ENCODE peak calls at places on chromosomes 16 and 17, in five cellular contexts. One of them, this sample, is unnamed.

GRCh38 chr16:88317619-88317977 is 65.2 kb upstream of the ZNF469 start:
- DNase-seq in heart left ventricle: peak
- DNase-seq in transverse colon: no peak
- DNase-seq in A549: no peak
- DNase-seq in breast epithelium: no peak
- DNase-seq in this sample: peak

GRCh38 chr16:88132836-88133506 is 181.7 kb downstream of the BANP start:
- DNase-seq in heart left ventricle: peak
- DNase-seq in transverse colon: no peak
- DNase-seq in A549: no peak
- DNase-seq in breast epithelium: no peak
- DNase-seq in this sample: no peak

GRCh38 chr17:50465171-50465570 is 3.5 kb downstream of the CHAD start:
- DNase-seq in heart left ventricle: no peak
- DNase-seq in transverse colon: no peak
- DNase-seq in A549: no peak
- DNase-seq in breast epithelium: no peak
- DNase-seq in this sample: peak

GRCh38 chr16:69049146-69049545 is 56.3 kb upstream of the HAS3 start:
- DNase-seq in heart left ventricle: no peak
- DNase-seq in transverse colon: no peak
- DNase-seq in A549: peak
- DNase-seq in breast epithelium: no peak
- DNase-seq in this sample: no peak

GRCh38 chr17:35011671-35012216 is 31.4 kb downstream of the LIG3 start:
- DNase-seq in heart left ventricle: no peak
- DNase-seq in transverse colon: no peak
- DNase-seq in A549: no peak
- DNase-seq in breast epithelium: no peak
- DNase-seq in this sample: no peak

GRCh38 chr17:64177346-64178010 is 47.5 kb upstream of the ERN1 start:
- DNase-seq in heart left ventricle: no peak
- DNase-seq in transverse colon: no peak
- DNase-seq in A549: no peak
- DNase-seq in breast epithelium: no peak
- DNase-seq in this sample: no peak

GRCh38 chr17:7367083-7367482 is 12.1 kb downstream of the TMEM95 start:
- DNase-seq in heart left ventricle: no peak
- DNase-seq in transverse colon: no peak
- DNase-seq in A549: no peak
- DNase-seq in breast epithelium: no peak
- DNase-seq in this sample: no peak

GRCh38 chr16:55297062-55297909 is 26.7 kb upstream of the IRX6 start:
- DNase-seq in heart left ventricle: no peak
- DNase-seq in transverse colon: no peak
- DNase-seq in A549: no peak
- DNase-seq in breast epithelium: no peak
- DNase-seq in this sample: no peak

GRCh38 chr16:31710880-31711279 is 162.7 kb upstream of the ZNF267 start:
- DNase-seq in heart left ventricle: no peak
- DNase-seq in transverse colon: no peak
- DNase-seq in A549: no peak
- DNase-seq in breast epithelium: no peak
- DNase-seq in this sample: no peak

GRCh38 chr16:72722552-72722951 is 325.4 kb downstream of the ZFHX3 start:
- DNase-seq in heart left ventricle: no peak
- DNase-seq in transverse colon: no peak
- DNase-seq in A549: no peak
- DNase-seq in breast epithelium: no peak
- DNase-seq in this sample: no peak

GRCh38 chr17:77303620-77304019 is 162.9 kb downstream of the SEC14L1 start:
- DNase-seq in heart left ventricle: no peak
- DNase-seq in transverse colon: no peak
- DNase-seq in A549: no peak
- DNase-seq in breast epithelium: no peak
- DNase-seq in this sample: no peak

GRCh38 chr17:58189436-58190146 is 2.9 kb upstream of the EPX start:
- DNase-seq in heart left ventricle: no peak
- DNase-seq in transverse colon: no peak
- DNase-seq in A549: peak
- DNase-seq in breast epithelium: no peak
- DNase-seq in this sample: peak

GRCh38 chr16:27405546-27406451 is 3.8 kb downstream of the IL21R start:
- DNase-seq in heart left ventricle: no peak
- DNase-seq in transverse colon: no peak
- DNase-seq in A549: no peak
- DNase-seq in breast epithelium: no peak
- DNase-seq in this sample: no peak

GRCh38 chr16:58499615-58500328 is at the start of gene NDRG4:
- DNase-seq in heart left ventricle: no peak
- DNase-seq in transverse colon: peak
- DNase-seq in A549: peak
- DNase-seq in breast epithelium: peak
- DNase-seq in this sample: no peak

GRCh38 chr16:72927199-72928088 is 120.5 kb downstream of the ZFHX3 start:
- DNase-seq in heart left ventricle: no peak
- DNase-seq in transverse colon: peak
- DNase-seq in A549: peak
- DNase-seq in breast epithelium: peak
- DNase-seq in this sample: no peak

GRCh38 chr16:79850348-79850747 is 249.8 kb upstream of the MAF start:
- DNase-seq in heart left ventricle: no peak
- DNase-seq in transverse colon: peak
- DNase-seq in A549: no peak
- DNase-seq in breast epithelium: peak
- DNase-seq in this sample: peak

GRCh38 chr16:50665128-50665878 is 15.8 kb downstream of the SNX20 start:
- DNase-seq in heart left ventricle: peak
- DNase-seq in transverse colon: peak
- DNase-seq in A549: peak
- DNase-seq in breast epithelium: peak
- DNase-seq in this sample: peak

GRCh38 chr16:74607310-74607966 is 524 bp upstream of the GLG1 start:
- DNase-seq in heart left ventricle: no peak
- DNase-seq in transverse colon: no peak
- DNase-seq in A549: no peak
- DNase-seq in breast epithelium: no peak
- DNase-seq in this sample: no peak

GRCh38 chr16:74607967-74608356 is 1.0 kb upstream of the GLG1 start:
- DNase-seq in heart left ventricle: no peak
- DNase-seq in transverse colon: no peak
- DNase-seq in A549: no peak
- DNase-seq in breast epithelium: no peak
- DNase-seq in this sample: no peak

GRCh38 chr16:74605332-74605731 is 1.6 kb downstream of the GLG1 start:
- DNase-seq in heart left ventricle: no peak
- DNase-seq in transverse colon: no peak
- DNase-seq in A549: no peak
- DNase-seq in breast epithelium: no peak
- DNase-seq in this sample: no peak

GRCh38 chr16:74606521-74607309 is at the start of gene GLG1:
- DNase-seq in heart left ventricle: peak
- DNase-seq in transverse colon: peak
- DNase-seq in A549: peak
- DNase-seq in breast epithelium: peak
- DNase-seq in this sample: peak

GRCh38 chr16:74605746-74606520 is 981 bp downstream of the GLG1 start:
- DNase-seq in heart left ventricle: no peak
- DNase-seq in transverse colon: no peak
- DNase-seq in A549: no peak
- DNase-seq in breast epithelium: no peak
- DNase-seq in this sample: no peak
- TF ChIP-seq POLR2A in heart left ventricle: no peak
- TF ChIP-seq POLR2A in transverse colon: no peak
- TF ChIP-seq POLR2A in A549: no peak
- TF ChIP-seq POLR2A in breast epithelium: no peak
- TF ChIP-seq POLR2A in this sample: no peak

GRCh38 chr17:81093576-81094223 is 58.7 kb downstream of the BAIAP2 start:
- DNase-seq in heart left ventricle: no peak
- DNase-seq in transverse colon: no peak
- DNase-seq in A549: no peak
- DNase-seq in breast epithelium: no peak
- DNase-seq in this sample: no peak

GRCh38 chr17:81095608-81095888 is 60.6 kb downstream of the BAIAP2 start:
- DNase-seq in heart left ventricle: no peak
- DNase-seq in transverse colon: no peak
- DNase-seq in A549: no peak
- DNase-seq in breast epithelium: no peak
- DNase-seq in this sample: no peak

GRCh38 chr17:81096741-81097133 is 61.8 kb downstream of the BAIAP2 start:
- DNase-seq in heart left ventricle: no peak
- DNase-seq in transverse colon: no peak
- DNase-seq in A549: no peak
- DNase-seq in breast epithelium: no peak
- DNase-seq in this sample: peak

GRCh38 chr17:81094224-81094743 is 59.3 kb downstream of the BAIAP2 start:
- DNase-seq in heart left ventricle: no peak
- DNase-seq in transverse colon: no peak
- DNase-seq in A549: no peak
- DNase-seq in breast epithelium: no peak
- DNase-seq in this sample: no peak

DNA sequence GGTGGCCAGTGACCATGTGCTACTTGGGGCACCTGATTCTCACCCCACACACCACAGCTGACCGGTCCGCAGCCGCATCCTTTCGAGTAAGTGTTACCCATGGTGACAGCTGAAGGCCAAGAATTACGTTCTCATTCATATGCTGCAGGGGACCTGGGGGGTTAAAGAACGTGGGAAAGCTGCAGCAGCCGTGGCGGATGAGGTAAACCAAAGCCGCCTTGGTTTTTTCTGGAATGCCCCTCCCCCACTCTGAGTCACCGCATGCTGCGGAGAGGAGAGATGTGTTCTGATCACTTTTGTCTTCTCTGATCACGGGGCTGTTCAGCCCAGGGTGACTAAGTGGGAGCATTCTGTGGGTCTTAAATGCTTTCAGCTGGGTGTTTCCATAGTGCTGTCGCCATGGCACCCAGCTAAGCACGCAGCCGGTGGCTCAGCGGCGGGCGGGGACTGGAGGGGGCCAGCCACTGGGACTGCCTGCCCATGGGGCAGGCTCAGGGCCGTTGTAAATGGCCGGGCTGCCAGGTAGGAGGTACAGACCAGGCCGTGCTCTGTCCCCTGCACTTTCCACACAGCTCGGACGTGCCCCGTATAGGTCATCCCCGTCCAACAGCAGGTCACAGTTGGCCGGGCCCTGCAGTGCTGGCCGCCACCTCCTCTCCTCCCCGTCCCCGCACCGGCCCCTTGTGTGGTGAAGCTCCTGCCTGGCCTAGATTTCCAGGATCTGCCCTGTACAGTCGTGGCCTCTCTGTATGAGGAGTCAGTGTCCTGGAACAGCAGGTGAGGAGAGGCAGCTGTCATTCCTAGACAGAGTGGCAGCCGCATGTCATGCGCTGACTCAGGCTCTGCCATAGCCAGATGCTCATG is 60.0 kb downstream of the BAIAP2 start:
- DNase-seq in heart left ventricle: no peak
- DNase-seq in transverse colon: peak
- DNase-seq in A549: peak
- DNase-seq in breast epithelium: peak
- DNase-seq in this sample: peak
- TF ChIP-seq POLR2A in heart left ventricle: no peak
- TF ChIP-seq POLR2A in transverse colon: no peak
- TF ChIP-seq POLR2A in A549: no peak
- TF ChIP-seq POLR2A in breast epithelium: no peak
- TF ChIP-seq POLR2A in this sample: peak

DNA sequence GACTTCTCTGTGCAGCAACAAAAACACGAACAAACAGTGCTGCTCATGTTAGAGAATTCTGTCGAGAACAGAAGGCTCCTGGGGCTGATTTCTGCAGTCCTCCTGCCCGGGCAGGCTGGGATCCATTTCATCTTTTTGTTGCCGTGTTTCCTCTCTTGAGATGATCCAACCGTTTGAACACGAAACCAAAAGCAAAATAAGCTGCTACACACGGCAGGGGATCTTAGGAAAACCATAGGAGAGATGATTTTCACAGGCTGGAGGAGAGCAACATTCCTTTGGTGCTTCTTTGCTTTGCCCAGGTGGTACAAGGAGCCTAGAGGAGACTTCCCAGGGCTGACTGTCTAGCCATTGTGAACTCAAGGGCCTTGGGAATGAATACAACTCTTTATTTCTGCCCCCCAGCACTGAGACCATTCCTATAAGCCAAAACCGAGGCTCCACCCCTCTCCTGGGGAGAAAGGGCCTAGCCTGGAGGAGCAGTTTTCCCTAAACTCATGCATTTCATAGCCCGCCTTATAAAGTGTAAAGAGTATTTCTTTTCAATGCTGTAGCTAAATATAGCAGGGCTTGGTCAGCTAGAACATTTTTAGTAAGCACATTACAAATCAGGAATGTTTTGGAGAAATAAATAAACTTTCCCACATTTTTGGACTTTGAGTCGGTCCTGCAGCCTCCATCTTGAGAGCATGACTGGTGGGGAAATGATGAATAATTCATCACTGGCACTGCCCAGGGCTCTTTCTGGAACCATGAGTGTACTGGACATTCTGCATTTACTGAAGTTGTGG is 7.7 kb downstream of the FOXL1 start:
- DNase-seq in heart left ventricle: no peak
- DNase-seq in transverse colon: no peak
- DNase-seq in A549: no peak
- DNase-seq in breast epithelium: no peak
- DNase-seq in this sample: no peak
- TF ChIP-seq POLR2A in heart left ventricle: no peak
- TF ChIP-seq POLR2A in transverse colon: no peak
- TF ChIP-seq POLR2A in A549: no peak
- TF ChIP-seq POLR2A in breast epithelium: no peak
- TF ChIP-seq POLR2A in this sample: no peak

DNA sequence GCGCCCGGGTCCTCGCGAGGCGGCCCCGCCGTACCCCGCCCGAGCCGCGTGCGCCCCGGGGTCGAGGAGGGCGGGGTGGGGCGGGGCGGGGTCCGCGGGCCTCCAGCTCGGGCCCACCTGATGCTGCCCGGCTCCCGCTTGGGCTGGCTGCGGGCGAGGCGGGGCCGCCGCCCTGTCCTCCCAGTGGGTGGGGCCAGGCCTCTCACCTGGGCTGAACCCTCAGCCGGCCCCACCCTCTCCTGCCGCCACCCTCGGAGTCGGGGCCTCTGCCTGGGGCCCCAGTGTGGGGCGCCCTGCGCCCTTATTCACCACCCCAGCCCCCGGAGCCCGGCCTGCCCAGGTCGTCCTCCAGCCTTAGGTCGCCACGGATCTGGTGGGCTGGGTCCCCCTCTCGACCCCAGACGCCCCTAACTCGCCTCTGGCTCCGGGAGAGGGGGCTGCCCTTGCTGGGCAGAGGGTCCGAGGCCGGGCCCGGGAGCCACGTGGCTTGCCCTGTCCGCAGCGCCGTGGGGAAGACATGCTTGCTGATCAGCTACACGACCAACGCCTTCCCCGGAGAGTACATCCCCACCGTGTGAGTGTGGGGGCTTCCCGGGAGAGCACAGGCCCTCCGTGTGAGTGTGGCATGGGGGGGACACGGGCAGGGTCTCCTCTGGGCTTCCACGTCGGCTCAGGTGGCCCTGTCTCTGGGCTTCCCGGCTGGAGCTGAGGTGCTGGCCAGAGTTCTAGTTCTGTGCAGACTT is 578 bp downstream of the RAC3 start:
- DNase-seq in heart left ventricle: no peak
- DNase-seq in transverse colon: peak
- DNase-seq in A549: no peak
- DNase-seq in breast epithelium: no peak
- DNase-seq in this sample: peak
- TF ChIP-seq POLR2A in heart left ventricle: no peak
- TF ChIP-seq POLR2A in transverse colon: no peak
- TF ChIP-seq POLR2A in A549: no peak
- TF ChIP-seq POLR2A in breast epithelium: no peak
- TF ChIP-seq POLR2A in this sample: no peak

GRCh38 chr16:3027983-3028715 is 4.3 kb downstream of the THOC6 start:
- DNase-seq in heart left ventricle: peak
- DNase-seq in transverse colon: peak
- DNase-seq in A549: peak
- DNase-seq in breast epithelium: peak
- DNase-seq in this sample: peak
- TF ChIP-seq POLR2A in heart left ventricle: no peak
- TF ChIP-seq POLR2A in transverse colon: peak
- TF ChIP-seq POLR2A in A549: no peak
- TF ChIP-seq POLR2A in breast epithelium: no peak
- TF ChIP-seq POLR2A in this sample: no peak

This sample was measured in thyroid gland.